ENCODE peak calls at places on chromosomes 12 and 14, in five cellular contexts. I is GM06990, G is PC-3, Y is uterus, R is cardiac muscle cell. H is an unnamed sample.

GRCh38 chr12:6161124-6161882 is 36.8 kb upstream of the VWF start:
- DNase-seq in I (no peak), G (no peak), R (peak; percentile 93), Y (no peak), H (no peak)

GRCh38 chr12:30880061-30880460 is 46.5 kb upstream of the TSPAN11 start:
- DNase-seq in R (no peak), G (no peak), Y (no peak), I (no peak), H (no peak)

GRCh38 chr12:15978431-15978950 is 67.4 kb downstream of the DERA start:
- DNase-seq in R (peak; percentile 61), I (no peak), G (peak; percentile 68), Y (no peak), H (no peak)

GRCh38 chr12:51392556-51393237 is 1.5 kb upstream of the GALNT6 start:
- DNase-seq in R (no peak), I (peak; percentile 73), G (no peak), Y (no peak), H (no peak)

GRCh38 chr12:55697686-55698085 is 10.0 kb downstream of the ITGA7 start:
- DNase-seq in G (no peak), Y (peak; percentile 5), I (no peak), R (no peak), H (no peak)

GRCh38 chr12:40645361-40645760 is 46.9 kb upstream of the CNTN1 start:
- DNase-seq in R (no peak), Y (no peak), I (no peak), G (no peak), H (no peak)

GRCh38 chr12:32947203-32947795 is 50.7 kb upstream of the PKP2 start:
- DNase-seq in I (no peak), G (peak; percentile 72), Y (no peak), R (peak; percentile 34), H (no peak)

GRCh38 chr14:103594265-103594664 is 31.5 kb downstream of the COA8 start:
- DNase-seq in R (peak; percentile 91), G (peak; percentile 96), Y (peak; percentile 34), I (no peak), H (no peak)

GRCh38 chr14:88791629-88792571 is 853 bp downstream of the EML5 start:
- DNase-seq in R (no peak), Y (peak; percentile 22), G (no peak), I (no peak), H (no peak)

GRCh38 chr12:116244474-116245090 is 32.9 kb downstream of the MED13L start:
- DNase-seq in Y (no peak), G (no peak), I (no peak), R (no peak), H (no peak)

GRCh38 chr14:93956082-93956481 is 20.3 kb downstream of the ASB2 start:
- DNase-seq in G (no peak), R (no peak), I (no peak), Y (no peak), H (no peak)

GRCh38 chr12:68455676-68456345 is 123.6 kb upstream of the MDM1 start:
- DNase-seq in Y (no peak), R (peak; percentile 51), I (no peak), G (no peak), H (no peak)

GRCh38 chr12:15152456-15152855 is 68.8 kb downstream of the RERG start:
- DNase-seq in I (no peak), G (peak; percentile 3), Y (no peak), R (peak; percentile 53), H (no peak)

GRCh38 chr12:110717037-110717436 is 25.7 kb downstream of the PPP1CC start:
- DNase-seq in I (no peak), Y (no peak), G (no peak), R (no peak), H (no peak)

GRCh38 chr12:67754933-67755697 is 106.6 kb downstream of the DYRK2 start:
- DNase-seq in Y (peak; percentile 19), I (no peak), G (no peak), R (no peak), H (no peak)

GRCh38 chr14:79337761-79338160 is 873.5 kb downstream of the DIO2 start:
- DNase-seq in G (no peak), Y (no peak), R (no peak), I (no peak), H (no peak)

GRCh38 chr14:52856139-52856538 is 64.7 kb upstream of the GNPNAT1 start:
- DNase-seq in Y (no peak), I (no peak), G (no peak), R (no peak), H (no peak)

GRCh38 chr14:68249534-68250517 is 430.2 kb downstream of the RAD51B start:
- DNase-seq in R (peak; percentile 65), G (peak; percentile 86), I (no peak), Y (no peak), H (no peak)

GRCh38 chr12:26651566-26652188 is 181.3 kb downstream of the ITPR2 start:
- DNase-seq in R (peak; percentile 83), G (peak; percentile 97), Y (peak; percentile 35), I (peak; percentile 6), H (peak; percentile 52)

GRCh38 chr12:13084898-13085640 is 18.4 kb downstream of the GSG1 start:
- DNase-seq in Y (no peak), R (no peak), I (no peak), G (no peak), H (no peak)
- TF ChIP-seq CTCF in Y (no peak), R (no peak), I (no peak), G (no peak), H (no peak)

GRCh38 chr12:56998981-56999380 is 7.4 kb downstream of the ZBTB39 start:
- DNase-seq in Y (no peak), I (peak; percentile 36), R (no peak), G (no peak), H (no peak)

GRCh38 chr12:57001448-57001906 is 4.9 kb downstream of the ZBTB39 start:
- DNase-seq in G (peak; percentile 81), R (peak; percentile 77), I (peak; percentile 36), Y (peak; percentile 42), H (no peak)

GRCh38 chr12:56998316-56998715 is 8.0 kb downstream of the ZBTB39 start:
- DNase-seq in G (no peak), I (no peak), R (no peak), Y (no peak), H (no peak)

GRCh38 chr12:56999456-56999855 is 6.9 kb downstream of the ZBTB39 start:
- DNase-seq in I (no peak), R (no peak), Y (no peak), G (peak; percentile 34), H (no peak)

DNA sequence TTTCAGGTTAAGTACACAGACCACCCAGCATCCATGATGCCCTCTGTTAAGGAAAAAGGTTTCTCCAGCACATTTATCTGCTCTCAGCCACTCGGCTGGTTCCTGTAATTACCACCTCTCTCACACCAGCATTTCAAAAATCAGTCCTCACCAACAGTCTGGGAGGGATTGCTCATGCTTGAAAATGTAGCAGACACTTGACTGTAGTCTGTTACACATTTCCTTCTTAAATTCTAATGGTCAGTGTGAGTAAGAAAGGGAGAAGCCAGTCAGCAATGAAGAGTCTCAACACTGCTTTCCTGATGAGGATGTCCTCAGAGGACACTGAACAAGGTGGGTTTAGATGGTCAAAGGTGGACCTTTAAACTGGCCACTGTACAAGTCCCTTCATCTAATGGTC is 6.0 kb downstream of the ZBTB39 start:
- DNase-seq in I (no peak), R (no peak), G (no peak), Y (no peak), H (no peak)
- H3K4me3 ChIP-seq in I (no peak overlapping the region), R (no peak overlapping the region), G (no peak overlapping the region), Y (no peak overlapping the region), H (no peak overlapping the region)

DNA sequence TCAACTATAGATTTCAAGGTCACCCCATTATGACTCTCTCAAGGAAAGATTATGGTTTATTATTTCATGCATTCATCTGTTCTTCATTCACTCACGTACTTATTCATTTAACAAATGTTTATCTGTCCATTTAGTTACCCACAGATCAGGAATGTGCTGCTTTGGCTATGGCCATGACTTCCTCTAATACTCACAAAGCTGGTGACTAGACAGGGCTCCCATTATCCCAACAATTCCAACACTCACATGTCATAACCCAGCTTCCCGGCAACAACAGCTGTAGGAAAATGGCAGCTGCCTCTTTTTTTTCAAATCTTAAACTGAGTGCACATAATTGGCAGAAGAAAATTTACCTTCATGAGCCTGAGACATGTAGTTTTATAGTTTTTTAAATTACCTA is 190.8 kb upstream of the CCDC196 start:
- DNase-seq in Y (no peak), G (no peak), I (no peak), R (no peak), H (no peak)
- TF ChIP-seq CTCF in Y (no peak), G (no peak), I (no peak), R (no peak), H (no peak)

GRCh38 chr12:65609359-65609771 is 214.9 kb upstream of the HMGA2 start:
- DNase-seq in Y (no peak), I (no peak), G (peak; percentile 94), R (peak; percentile 59), H (peak; percentile 97)
- H3K4me3 ChIP-seq in Y (no peak overlapping the region), I (no peak overlapping the region), G (no peak overlapping the region), R (no peak overlapping the region), H (no peak overlapping the region)

DNA sequence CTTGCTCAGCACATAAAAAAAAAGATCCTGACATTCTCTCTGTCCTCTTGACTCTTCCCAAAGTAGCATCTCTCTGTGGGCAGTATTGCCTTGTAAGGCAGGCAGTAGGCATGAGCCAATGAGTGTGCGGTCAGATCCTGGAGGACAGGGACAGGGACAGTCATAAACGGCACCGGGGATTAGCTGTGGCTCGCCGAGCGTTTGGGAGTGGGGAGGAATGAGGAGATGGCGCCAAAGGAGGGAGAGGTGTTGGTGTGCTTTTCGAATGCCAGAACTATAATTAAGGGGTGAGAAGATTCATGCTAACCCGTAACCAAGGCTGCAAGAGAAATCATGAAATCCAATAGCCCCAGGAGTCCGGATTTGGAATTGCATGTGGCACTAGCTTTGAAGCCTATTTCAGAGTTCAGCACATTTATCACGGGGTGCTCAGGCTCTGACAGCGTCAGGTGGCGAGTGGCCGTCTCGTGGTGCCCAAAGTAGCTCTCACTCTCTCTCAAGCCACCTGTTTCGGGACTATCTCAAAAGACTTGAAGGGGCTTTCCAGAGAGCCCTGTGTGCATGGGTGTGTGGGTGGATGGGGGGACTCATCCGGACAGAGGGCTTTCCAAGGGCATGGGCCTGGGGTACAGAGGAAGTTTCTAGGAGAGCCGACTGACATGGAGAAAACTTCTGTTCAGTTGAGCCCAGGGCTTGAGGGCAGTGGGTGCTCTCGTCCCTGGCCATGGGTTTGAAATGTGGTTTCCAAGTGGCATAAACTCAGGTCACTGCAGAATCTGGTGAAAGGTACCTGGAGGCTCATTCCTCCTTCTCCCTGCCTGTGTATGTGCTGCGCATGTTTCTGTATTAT is 47.6 kb upstream of the MEG3 start:
- DNase-seq in Y (peak; percentile 3), R (no peak), G (no peak), I (no peak), H (no peak)
- TF ChIP-seq CTCF in Y (no peak), R (no peak), G (no peak), I (no peak), H (no peak)

H was measured in HFF-Myc.